ENCODE peak calls at places on chromosomes 13 and 19, in ten cellular contexts. M is neuronal stem cell; N is cardiac muscle cell; O is HCT116; X is heart right ventricle; W is CD8-positive, alpha-beta T cell; F is neural progenitor cell; Z is endodermal cell; J is uterus; I is body of pancreas. P is an unnamed sample.

GRCh38 chr13:49354719-49355118 is 89.1 kb downstream of the CAB39L start:
- DNase-seq in M (no peak), N (no peak), O (no peak), X (no peak), W (no peak), F (no peak), Z (no peak), J (no peak), I (no peak), P (no peak)

GRCh38 chr19:12773571-12773970 is 1.8 kb downstream of the HOOK2 start:
- DNase-seq in M (no peak), N (no peak), O (no peak), X (no peak), W (no peak), F (no peak), Z (no peak), J (no peak), I (no peak), P (peak)

GRCh38 chr19:10009269-10009665 is 1.0 kb downstream of the COL5A3 start:
- DNase-seq in M (peak), N (peak), O (no peak), X (peak), W (peak), F (peak), Z (peak), J (peak), I (peak), P (peak)

GRCh38 chr19:38513762-38514167 is 80.3 kb downstream of the RYR1 start:
- DNase-seq in M (no peak), N (no peak), O (no peak), X (no peak), W (no peak), F (no peak), Z (no peak), J (no peak), I (no peak), P (no peak)

GRCh38 chr19:27971071-27971470 is 1241.9 kb downstream of the UQCRFS1 start:
- DNase-seq in M (peak), N (peak), O (no peak), X (no peak), W (no peak), F (peak), Z (peak), J (no peak), I (no peak), P (no peak)

GRCh38 chr19:55088021-55088451 is 12.4 kb downstream of the EPS8L1 start:
- DNase-seq in M (no peak), N (no peak), O (no peak), X (no peak), W (no peak), F (no peak), Z (peak), J (no peak), I (no peak), P (no peak)

GRCh38 chr19:39347332-39348227 is 5.4 kb downstream of the SAMD4B start:
- DNase-seq in M (no peak), N (no peak), O (no peak), X (no peak), W (no peak), F (no peak), Z (no peak), J (no peak), I (no peak), P (peak)

GRCh38 chr13:91805605-91806004 is 407.2 kb downstream of the GPC5 start:
- DNase-seq in M (no peak), N (peak), O (no peak), X (no peak), W (no peak), F (no peak), Z (no peak), J (no peak), I (no peak), P (no peak)

GRCh38 chr13:98687319-98687718 is 65.2 kb downstream of the SLC15A1 start:
- DNase-seq in M (no peak), N (no peak), O (no peak), X (no peak), W (no peak), F (no peak), Z (no peak), J (no peak), I (no peak), P (no peak)

GRCh38 chr19:13979224-13979623 is 26.9 kb downstream of the RFX1 start:
- DNase-seq in M (no peak), N (no peak), O (no peak), X (no peak), W (no peak), F (peak), Z (peak), J (no peak), I (no peak), P (no peak)

GRCh38 chr19:14116918-14117578 is 514 bp downstream of the PRKACA start:
- DNase-seq in M (no peak), N (no peak), O (no peak), X (peak), W (no peak), F (no peak), Z (peak), J (peak), I (peak), P (peak)

GRCh38 chr13:69296130-69296529 is 811.5 kb upstream of the ATXN8OS start:
- DNase-seq in M (no peak), N (no peak), O (no peak), X (no peak), W (no peak), F (no peak), Z (no peak), J (no peak), I (no peak), P (no peak)

GRCh38 chr19:28634837-28635236 is 578.1 kb downstream of the UQCRFS1 start:
- DNase-seq in M (no peak), N (no peak), O (no peak), X (no peak), W (no peak), F (no peak), Z (no peak), J (no peak), I (no peak), P (no peak)

GRCh38 chr13:50740052-50740741 is 103.3 kb downstream of the DLEU7 start:
- DNase-seq in M (no peak), N (no peak), O (no peak), X (no peak), W (no peak), F (no peak), Z (no peak), J (no peak), I (no peak), P (no peak)

GRCh38 chr13:44093607-44094583 is 214.2 kb downstream of the LACC1 start:
- DNase-seq in M (no peak), N (no peak), O (no peak), X (no peak), W (no peak), F (no peak), Z (no peak), J (no peak), I (no peak), P (no peak)

GRCh38 chr19:58554494-58555368 is at the start of gene CHMP2A:
- DNase-seq in M (peak), N (peak), O (peak), X (peak), W (peak), F (peak), Z (peak), J (peak), I (peak), P (peak)

GRCh38 chr19:10137751-10138682 is 18.3 kb upstream of the EIF3G start:
- DNase-seq in M (no peak), N (no peak), O (no peak), X (no peak), W (no peak), F (no peak), Z (no peak), J (no peak), I (no peak), P (peak)

GRCh38 chr13:55652657-55653056 is 1488.1 kb upstream of the PRR20A start:
- DNase-seq in M (no peak), N (no peak), O (no peak), X (no peak), W (no peak), F (peak), Z (peak), J (no peak), I (no peak), P (no peak)

GRCh38 chr19:8517551-8518442 is 3.8 kb upstream of the ZNF414 start:
- DNase-seq in M (no peak), N (no peak), O (no peak), X (no peak), W (peak), F (no peak), Z (no peak), J (no peak), I (no peak), P (peak)

GRCh38 chr19:52923782-52924593 is 760 bp upstream of the ZNF888 start:
- DNase-seq in M (no peak), N (no peak), O (no peak), X (peak), W (no peak), F (no peak), Z (peak), J (peak), I (peak), P (peak)
- H3K27ac ChIP-seq in M (no peak), N (peak), O (peak), X (peak), W (no peak), F (no peak), Z (no peak), J (peak), I (peak), P (no peak)

GRCh38 chr13:80134360-80134759 is 206.6 kb downstream of the SPRY2 start:
- DNase-seq in M (peak), N (no peak), O (no peak), X (no peak), W (no peak), F (peak), Z (no peak), J (no peak), I (no peak), P (no peak)
- H3K27ac ChIP-seq in M (peak), N (peak), O (no peak), X (peak), W (no peak), F (peak), Z (no peak), J (peak), I (peak), P (peak)

GRCh38 chr13:99854376-99854775 is 117.2 kb downstream of the ZIC5 start:
- DNase-seq in M (no peak), N (no peak), O (no peak), X (no peak), W (no peak), F (no peak), Z (no peak), J (no peak), I (no peak), P (no peak)
- H3K27ac ChIP-seq in M (no peak), N (no peak), O (no peak), X (no peak), W (no peak), F (no peak), Z (no peak), J (no peak), I (no peak), P (no peak)

GRCh38 chr19:18833849-18834643 is 2.3 kb downstream of the UPF1 start:
- DNase-seq in M (no peak), N (no peak), O (no peak), X (no peak), W (no peak), F (peak), Z (no peak), J (no peak), I (no peak), P (no peak)

GRCh38 chr19:18832331-18833140 is 777 bp downstream of the UPF1 start:
- DNase-seq in M (peak), N (peak), O (no peak), X (no peak), W (no peak), F (peak), Z (peak), J (no peak), I (no peak), P (peak)

GRCh38 chr19:18831524-18832330 is at the start of gene UPF1:
- DNase-seq in M (peak), N (peak), O (peak), X (peak), W (peak), F (peak), Z (peak), J (peak), I (peak), P (peak)

GRCh38 chr19:18834644-18834984 is 2.9 kb downstream of the UPF1 start:
- DNase-seq in M (no peak), N (no peak), O (no peak), X (no peak), W (no peak), F (no peak), Z (no peak), J (no peak), I (no peak), P (no peak)

GRCh38 chr19:18833141-18833476 is 1.4 kb downstream of the UPF1 start:
- DNase-seq in M (no peak), N (no peak), O (no peak), X (no peak), W (no peak), F (no peak), Z (no peak), J (no peak), I (no peak), P (no peak)
- H3K27ac ChIP-seq in M (no peak), N (peak), O (peak), X (peak), W (peak), F (no peak), Z (no peak), J (peak), I (peak), P (peak)

DNA sequence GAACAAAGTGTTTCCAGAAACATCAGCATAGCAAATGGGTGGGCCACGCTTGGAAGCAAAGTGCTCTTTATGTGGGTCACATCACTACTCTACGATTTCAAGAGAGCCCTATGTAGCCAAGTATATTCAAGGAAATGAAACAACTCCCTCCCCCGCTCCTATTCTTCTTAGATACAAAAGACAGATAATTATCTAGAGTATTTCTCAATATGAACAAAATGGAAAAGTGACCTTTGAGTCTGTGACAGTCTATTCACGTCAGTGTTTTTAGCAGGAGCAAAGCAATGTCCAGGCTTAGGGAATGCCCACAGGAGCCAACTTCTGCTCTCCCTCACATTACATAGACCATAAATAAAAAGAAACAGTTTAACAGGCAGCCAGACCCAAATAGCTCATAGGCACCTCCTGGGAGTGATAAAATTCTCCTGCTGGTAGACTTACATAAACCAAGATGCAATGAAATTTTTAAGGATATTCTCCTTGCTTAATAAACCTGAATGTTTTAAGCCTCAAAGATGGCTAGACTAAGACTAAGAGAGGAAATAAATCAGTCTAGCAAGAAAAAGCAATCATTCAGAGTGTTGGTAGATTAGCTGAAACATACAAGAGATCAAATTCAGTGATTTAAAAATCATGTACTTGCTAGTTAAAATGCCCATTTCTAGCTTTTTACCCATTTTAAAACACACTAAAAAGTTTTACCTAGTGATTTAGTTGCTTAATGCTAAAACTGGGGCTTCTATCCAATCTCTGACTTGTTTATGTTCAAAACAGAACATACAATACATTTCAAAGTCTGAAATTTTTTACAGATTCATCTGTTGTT is 182.8 kb downstream of the RGCC start:
- DNase-seq in M (no peak), N (no peak), O (no peak), X (no peak), W (no peak), F (no peak), Z (no peak), J (peak), I (no peak), P (no peak)
- H3K27ac ChIP-seq in M (no peak), N (no peak), O (no peak), X (peak), W (no peak), F (no peak), Z (no peak), J (peak), I (no peak), P (peak)

DNA sequence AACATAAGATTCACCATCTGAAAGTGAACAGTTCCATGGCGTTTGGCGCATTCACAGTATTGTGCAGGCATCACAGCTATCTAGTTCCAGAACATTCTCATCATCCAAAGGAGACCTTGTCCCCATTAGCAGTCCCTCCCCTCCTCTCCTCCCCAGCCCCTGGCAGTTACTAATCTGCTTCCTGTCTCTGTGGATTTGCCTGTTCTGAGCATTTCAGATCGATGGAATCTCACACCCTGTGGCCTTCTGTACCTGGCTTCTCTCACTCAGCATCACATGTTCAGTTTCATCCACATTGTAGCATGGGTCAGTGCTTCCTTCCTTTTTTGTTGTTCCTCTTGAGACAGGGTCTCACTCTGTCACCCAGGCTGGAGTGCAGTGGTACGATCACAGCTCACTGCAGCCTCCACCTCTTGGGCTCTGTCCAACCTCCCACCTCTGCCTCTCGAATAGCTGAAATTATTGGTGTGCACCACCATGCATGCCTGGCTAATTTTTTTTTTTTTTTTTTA is 34.6 kb downstream of the CRTC1 start:
- DNase-seq in M (no peak), N (no peak), O (no peak), X (no peak), W (no peak), F (no peak), Z (peak), J (no peak), I (no peak), P (no peak)
- H3K27ac ChIP-seq in M (no peak), N (no peak), O (no peak), X (no peak), W (no peak), F (no peak), Z (no peak), J (no peak), I (no peak), P (no peak)

GRCh38 chr19:956747-957451 is 27.2 kb upstream of the WDR18 start:
- DNase-seq in M (peak), N (peak), O (peak), X (no peak), W (no peak), F (peak), Z (peak), J (no peak), I (no peak), P (no peak)

GRCh38 chr19:954672-955494 is 29.0 kb downstream of the ARID3A start:
- DNase-seq in M (no peak), N (no peak), O (no peak), X (no peak), W (no peak), F (peak), Z (peak), J (no peak), I (no peak), P (no peak)

GRCh38 chr19:954272-954671 is 28.4 kb downstream of the ARID3A start:
- DNase-seq in M (no peak), N (no peak), O (no peak), X (no peak), W (no peak), F (no peak), Z (no peak), J (no peak), I (no peak), P (no peak)

GRCh38 chr19:953501-954271 is 27.9 kb downstream of the ARID3A start:
- DNase-seq in M (no peak), N (peak), O (no peak), X (no peak), W (no peak), F (peak), Z (peak), J (no peak), I (no peak), P (no peak)

GRCh38 chr19:955803-956746 is 28.1 kb upstream of the WDR18 start:
- DNase-seq in M (peak), N (peak), O (no peak), X (no peak), W (no peak), F (peak), Z (no peak), J (no peak), I (peak), P (no peak)
- H3K27ac ChIP-seq in M (peak), N (peak), O (peak), X (no peak), W (no peak), F (peak), Z (peak), J (no peak), I (peak), P (no peak)

DNA sequence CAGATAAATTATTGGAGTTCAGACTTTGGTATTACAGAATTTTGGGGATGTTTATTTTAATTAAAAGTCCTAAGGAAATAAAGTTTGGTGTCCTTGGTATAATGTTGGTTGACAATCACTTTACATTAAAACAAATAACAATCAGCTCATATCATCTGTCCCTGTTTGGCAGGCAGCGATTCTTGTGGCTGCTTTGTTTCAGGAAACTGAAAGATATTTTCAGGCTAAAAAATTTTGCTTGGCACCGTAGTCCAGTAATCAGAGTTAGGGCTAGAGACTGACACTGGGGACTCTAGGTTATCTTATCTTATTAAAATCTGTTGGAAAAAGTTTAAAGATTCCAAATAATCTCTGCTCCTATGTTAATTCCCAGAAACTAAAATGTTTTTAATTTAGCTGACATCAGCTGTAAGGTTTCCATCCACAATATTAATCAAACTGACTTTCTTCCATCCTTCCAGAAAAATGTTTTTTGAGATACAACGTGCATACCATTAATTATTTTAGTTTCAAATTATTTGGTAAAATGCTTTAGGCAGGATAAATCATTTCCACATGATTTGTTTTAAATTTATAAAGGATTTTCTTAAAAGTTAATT is 97.6 kb downstream of the ZIC5 start:
- DNase-seq in M (no peak), N (no peak), O (no peak), X (no peak), W (no peak), F (no peak), Z (peak), J (no peak), I (no peak), P (no peak)
- H3K27ac ChIP-seq in M (no peak), N (no peak), O (no peak), X (no peak), W (no peak), F (no peak), Z (no peak), J (no peak), I (no peak), P (no peak)

DNA sequence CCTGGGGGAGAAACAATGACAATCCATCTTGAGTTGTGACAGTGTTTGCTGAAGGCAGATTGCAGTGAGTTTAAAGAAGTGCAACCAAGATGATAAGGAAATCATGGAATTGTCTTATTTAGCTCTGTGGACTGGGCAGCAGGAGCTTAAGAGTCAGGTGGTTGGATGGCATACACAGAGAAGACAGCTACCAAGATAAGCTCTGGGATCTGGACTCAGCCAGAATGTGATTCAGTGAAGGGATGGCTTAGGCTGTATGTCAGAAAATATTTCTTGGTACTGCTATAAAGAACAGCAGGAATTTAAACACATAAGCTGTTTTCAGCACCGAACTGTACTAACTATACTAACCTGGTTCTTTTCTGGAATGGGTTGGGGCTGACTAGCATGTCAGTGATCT is 25.4 kb downstream of the B3GLCT start:
- DNase-seq in M (no peak), N (no peak), O (no peak), X (no peak), W (no peak), F (no peak), Z (no peak), J (no peak), I (no peak), P (no peak)
- H3K27ac ChIP-seq in M (no peak), N (no peak), O (no peak), X (peak), W (no peak), F (no peak), Z (no peak), J (no peak), I (no peak), P (no peak)

P was measured in adrenal gland.